ENCODE peak calls at places on chromosomes 1 and 21, in ten cellular contexts. L is heart right ventricle, J is transverse colon, A is AG04450, P is hepatocyte, S is dorsolateral prefrontal cortex, Y is fibroblast of the aortic adventitia, E is AG09309, U is fibroblast of mammary gland, O is astrocyte of the cerebellum. I is an unnamed sample.

GRCh38 chr1:205343431-205344009 is 13.2 kb downstream of the KLHDC8A start:
- DNase-seq in L (no peak), J (no peak), A (no peak), P (peak), S (no peak), Y (no peak), E (no peak), U (no peak), O (no peak), I (no peak)

GRCh38 chr1:84887261-84887934 is 5.6 kb downstream of the LPAR3 start:
- DNase-seq in L (no peak), J (no peak), A (peak), P (no peak), S (no peak), Y (peak), E (peak), U (peak), O (no peak), I (peak)

GRCh38 chr1:204929487-204930185 is 59.0 kb downstream of the NFASC start:
- DNase-seq in L (no peak), J (no peak), A (no peak), P (no peak), S (no peak), Y (no peak), E (no peak), U (no peak), O (no peak), I (no peak)

GRCh38 chr1:109997867-109998229 is 13.3 kb downstream of the AHCYL1 start:
- DNase-seq in L (no peak), J (no peak), A (no peak), P (no peak), S (no peak), Y (no peak), E (no peak), U (no peak), O (no peak), I (no peak)

GRCh38 chr1:213761845-213762407 is 225.8 kb upstream of the PROX1 start:
- DNase-seq in L (no peak), J (no peak), A (no peak), P (no peak), S (no peak), Y (no peak), E (no peak), U (no peak), O (no peak), I (no peak)

GRCh38 chr1:44515416-44515815 is 110.4 kb downstream of the RNF220 start:
- DNase-seq in L (no peak), J (no peak), A (no peak), P (no peak), S (no peak), Y (peak), E (no peak), U (no peak), O (no peak), I (no peak)

GRCh38 chr1:214102907-214103306 is 115.1 kb downstream of the PROX1 start:
- DNase-seq in L (no peak), J (no peak), A (peak), P (peak), S (no peak), Y (peak), E (peak), U (peak), O (peak), I (peak)

GRCh38 chr1:213993929-213994328 is 6.2 kb downstream of the PROX1 start:
- DNase-seq in L (no peak), J (no peak), A (no peak), P (no peak), S (no peak), Y (no peak), E (no peak), U (no peak), O (no peak), I (no peak)

GRCh38 chr1:39084191-39084590 is 58.0 kb downstream of the NDUFS5 start:
- DNase-seq in L (no peak), J (no peak), A (no peak), P (no peak), S (no peak), Y (no peak), E (no peak), U (no peak), O (no peak), I (no peak)

GRCh38 chr1:9687876-9688582 is 36.5 kb downstream of the PIK3CD start:
- DNase-seq in L (no peak), J (peak), A (no peak), P (peak), S (no peak), Y (no peak), E (no peak), U (no peak), O (no peak), I (no peak)

GRCh38 chr1:24357011-24357410 is 37.9 kb downstream of the GRHL3 start:
- DNase-seq in L (no peak), J (no peak), A (no peak), P (no peak), S (no peak), Y (no peak), E (no peak), U (no peak), O (no peak), I (no peak)

GRCh38 chr1:180154325-180155201 is at the start of gene QSOX1:
- DNase-seq in L (peak), J (peak), A (peak), P (peak), S (peak), Y (peak), E (peak), U (peak), O (peak), I (no peak)

GRCh38 chr1:201469645-201470074 is 672 bp upstream of the PHLDA3 start:
- DNase-seq in L (no peak), J (no peak), A (no peak), P (no peak), S (no peak), Y (no peak), E (no peak), U (no peak), O (no peak), I (no peak)

GRCh38 chr1:9455487-9456237 is 83.6 kb upstream of the SLC25A33 start:
- DNase-seq in L (peak), J (peak), A (no peak), P (peak), S (peak), Y (peak), E (no peak), U (peak), O (peak), I (no peak)

GRCh38 chr1:26556041-26556440 is 26.5 kb downstream of the RPS6KA1 start:
- DNase-seq in L (no peak), J (no peak), A (no peak), P (no peak), S (no peak), Y (no peak), E (no peak), U (no peak), O (no peak), I (no peak)

GRCh38 chr1:235207202-235207565 is 46.1 kb upstream of the RBM34 start:
- DNase-seq in L (no peak), J (no peak), A (no peak), P (no peak), S (no peak), Y (no peak), E (no peak), U (no peak), O (peak), I (no peak)

GRCh38 chr1:156616463-156616862 is 2.8 kb upstream of the HAPLN2 start:
- DNase-seq in L (peak), J (no peak), A (no peak), P (peak), S (peak), Y (peak), E (no peak), U (peak), O (no peak), I (no peak)

GRCh38 chr21:38622827-38623209 is 124.5 kb upstream of the ERG start:
- DNase-seq in L (no peak), J (no peak), A (no peak), P (no peak), S (no peak), Y (no peak), E (no peak), U (no peak), O (no peak), I (no peak)

DNA sequence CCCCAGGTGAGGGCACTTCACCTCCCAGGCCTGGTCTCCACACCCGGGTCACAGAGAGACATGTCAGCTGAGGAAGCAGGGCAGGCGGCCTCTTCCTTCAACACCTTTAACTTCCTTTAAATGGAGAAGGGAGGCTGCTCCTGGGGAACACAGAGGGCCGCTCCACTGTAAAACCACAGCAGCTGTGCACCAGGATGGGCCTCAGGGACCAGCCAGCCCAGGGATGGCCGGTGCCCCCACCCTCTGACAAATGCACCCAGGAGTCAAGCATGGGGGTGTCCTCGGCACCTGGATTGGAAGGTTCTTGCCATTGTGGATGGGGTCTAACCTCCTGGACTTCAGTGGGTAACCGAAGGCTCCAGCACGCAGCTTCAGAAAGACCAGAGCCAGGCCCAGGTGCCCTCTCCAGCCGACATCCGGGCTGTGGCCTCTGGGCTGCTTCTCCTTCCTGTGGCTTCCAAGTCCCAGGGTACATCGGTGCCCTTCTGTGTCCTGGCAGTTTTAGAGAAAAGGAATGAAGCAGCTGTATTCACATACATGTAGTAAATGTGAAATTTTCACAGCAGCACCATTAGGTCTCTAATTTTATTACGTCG is 121.7 kb upstream of the COL6A1 start:
- DNase-seq in L (no peak), J (no peak), A (no peak), P (no peak), S (peak), Y (no peak), E (no peak), U (no peak), O (no peak), I (no peak)
- TF ChIP-seq CTCF in L (no peak), J (no peak), A (no peak), P (no peak), S (no peak), Y (no peak), E (no peak), U (no peak), O (no peak), I (no peak)

GRCh38 chr1:65001238-65001792 is 35.0 kb upstream of the JAK1 start:
- DNase-seq in L (peak), J (peak), A (no peak), P (peak), S (no peak), Y (peak), E (peak), U (peak), O (no peak), I (no peak)

GRCh38 chr1:65006806-65007205 is 40.5 kb upstream of the JAK1 start:
- DNase-seq in L (no peak), J (no peak), A (no peak), P (no peak), S (no peak), Y (peak), E (no peak), U (no peak), O (no peak), I (no peak)

GRCh38 chr1:65002156-65002507 is 35.8 kb upstream of the JAK1 start:
- DNase-seq in L (no peak), J (no peak), A (no peak), P (no peak), S (no peak), Y (no peak), E (no peak), U (no peak), O (no peak), I (no peak)

GRCh38 chr1:65002508-65003315 is 36.4 kb upstream of the JAK1 start:
- DNase-seq in L (peak), J (peak), A (peak), P (peak), S (peak), Y (peak), E (peak), U (peak), O (peak), I (no peak)

GRCh38 chr1:65003316-65003664 is 36.9 kb upstream of the JAK1 start:
- DNase-seq in L (no peak), J (no peak), A (no peak), P (no peak), S (no peak), Y (no peak), E (no peak), U (no peak), O (no peak), I (no peak)
- H3K4me3 ChIP-seq in L (peak), J (peak), A (peak), P (peak), S (peak), Y (peak), E (peak), U (peak), O (peak), I (peak)

DNA sequence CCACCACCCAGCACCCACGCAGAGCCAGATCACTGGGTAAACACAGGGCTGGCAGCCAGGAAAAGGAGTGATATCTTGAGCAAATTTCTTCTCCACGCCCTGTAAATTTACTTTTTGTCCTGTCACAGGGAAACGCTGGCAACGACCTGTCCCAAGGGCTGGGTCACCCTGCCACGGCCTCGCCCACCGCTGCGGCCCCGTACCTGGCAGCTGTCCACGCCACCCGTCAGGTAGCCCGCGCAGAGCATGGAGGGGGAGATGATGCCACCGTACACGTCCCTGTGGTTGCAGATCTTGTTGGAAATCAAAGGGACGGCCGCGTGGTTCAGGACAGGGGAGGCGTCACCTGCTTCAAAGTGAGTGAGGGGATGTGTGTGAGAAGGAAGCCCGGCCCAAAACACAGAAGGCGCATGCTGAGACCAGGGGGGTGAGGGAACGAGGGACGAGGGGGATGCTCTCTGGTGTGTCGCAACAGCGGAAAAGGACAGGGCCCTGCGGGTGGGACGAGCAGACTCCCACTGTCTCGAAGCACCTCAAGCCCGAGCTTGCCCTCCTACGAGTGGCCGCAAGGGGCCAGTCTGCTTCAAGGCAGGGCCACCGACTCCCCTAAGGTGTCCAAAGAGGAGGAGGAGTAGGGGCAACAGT is 10.1 kb upstream of the TFF1 start:
- DNase-seq in L (peak), J (peak), A (no peak), P (no peak), S (no peak), Y (no peak), E (no peak), U (no peak), O (no peak), I (no peak)
- TF ChIP-seq CTCF in L (no peak), J (peak), A (no peak), P (no peak), S (no peak), Y (no peak), E (peak), U (no peak), O (no peak), I (no peak)

DNA sequence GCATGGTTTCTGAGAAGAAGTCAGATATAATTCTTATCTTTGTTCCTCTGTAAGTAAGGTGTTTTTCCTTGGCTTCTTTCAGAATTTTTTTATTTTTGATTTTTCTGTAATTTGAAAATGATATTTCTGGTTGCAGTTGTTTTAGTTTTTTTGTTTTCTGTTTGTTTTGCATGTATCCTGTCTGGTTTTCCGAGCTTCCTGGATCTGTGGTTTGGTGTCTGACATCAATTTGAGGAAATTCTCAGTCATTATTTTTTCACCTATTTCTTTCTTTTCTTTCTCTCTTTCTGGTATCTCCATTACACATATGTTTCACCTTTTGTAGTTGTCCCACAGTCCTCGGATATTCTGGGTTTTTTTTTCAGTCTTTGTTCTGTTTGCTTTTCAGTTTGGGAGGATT is 97.1 kb upstream of the TLR5 start:
- DNase-seq in L (no peak), J (no peak), A (no peak), P (no peak), S (no peak), Y (no peak), E (no peak), U (no peak), O (no peak), I (no peak)
- H3K4me3 ChIP-seq in L (no peak), J (no peak), A (no peak), P (no peak), S (no peak), Y (no peak), E (no peak), U (no peak), O (no peak), I (no peak)

GRCh38 chr21:22343721-22344120 is 1345.5 kb downstream of the NCAM2 start:
- DNase-seq in L (no peak), J (no peak), A (no peak), P (no peak), S (no peak), Y (no peak), E (no peak), U (no peak), O (no peak), I (no peak)
- TF ChIP-seq CTCF in L (no peak), J (no peak), A (no peak), P (no peak), S (no peak), Y (no peak), E (no peak), U (no peak), O (no peak), I (no peak)

GRCh38 chr1:17569200-17570139 is 30.0 kb downstream of the ARHGEF10L start:
- DNase-seq in L (peak), J (peak), A (no peak), P (no peak), S (peak), Y (peak), E (peak), U (peak), O (peak), I (no peak)
- H3K4me3 ChIP-seq in L (no peak), J (no peak), A (no peak), P (no peak), S (no peak), Y (peak), E (no peak), U (no peak), O (no peak), I (no peak)

GRCh38 chr1:97895278-97895677 is 25.6 kb downstream of the DPYD start:
- DNase-seq in L (no peak), J (no peak), A (no peak), P (no peak), S (no peak), Y (no peak), E (no peak), U (no peak), O (no peak), I (no peak)
- TF ChIP-seq CTCF in L (no peak), J (no peak), A (no peak), P (no peak), S (no peak), Y (no peak), E (no peak), U (no peak), O (no peak), I (no peak)

I was measured in epithelial cell of proximal tubule.